ENCODE peak calls at places on chromosomes 12 and 14, in ten cellular contexts. Y is fibroblast of mammary gland, W is foreskin fibroblast, F is GM12864, K is upper lobe of right lung, O is kidney, A is astrocyte of the spinal cord, I is fibroblast of pulmonary artery, T is MCF 10A, N is cardiac fibroblast. H is an unnamed sample.

GRCh38 chr14:32564591-32564990 is 235.5 kb downstream of the AKAP6 start:
- DNase-seq in W (no peak), A (peak), T (no peak), K (no peak), Y (no peak), I (peak), F (no peak), O (no peak), N (peak), H (peak)

GRCh38 chr14:65560340-65561027 is 148.0 kb downstream of the FUT8 start:
- DNase-seq in W (no peak), O (no peak), T (no peak), N (no peak), I (no peak), K (no peak), F (no peak), Y (peak), A (peak), H (no peak)

GRCh38 chr12:1634590-1635191 is 5.7 kb downstream of the WNT5B start:
- DNase-seq in T (peak), K (peak), N (peak), Y (peak), W (peak), F (no peak), I (peak), A (peak), O (peak), H (peak)

GRCh38 chr14:31172084-31172483 is 35.5 kb downstream of the HECTD1 start:
- DNase-seq in Y (peak), O (no peak), A (no peak), T (no peak), N (peak), F (no peak), K (no peak), W (no peak), I (no peak), H (peak)

GRCh38 chr12:127230843-127231260 is 1036.1 kb upstream of the TMEM132C start:
- DNase-seq in W (peak), Y (peak), K (no peak), F (no peak), A (peak), T (peak), N (peak), I (peak), O (no peak), H (peak)

GRCh38 chr12:92602476-92602875 is 100.3 kb upstream of the PLEKHG7 start:
- DNase-seq in W (peak), K (no peak), I (peak), N (peak), O (no peak), F (no peak), Y (peak), T (peak), A (peak), H (peak)

GRCh38 chr14:54696998-54697397 is 130.1 kb downstream of the SAMD4A start:
- DNase-seq in I (no peak), F (no peak), N (no peak), W (no peak), Y (no peak), K (no peak), T (no peak), A (no peak), O (no peak), H (no peak)

GRCh38 chr14:50001999-50002925 is 109.4 kb downstream of the ARF6 start:
- DNase-seq in K (no peak), W (no peak), T (no peak), N (no peak), O (peak), F (peak), I (no peak), Y (no peak), A (no peak), H (no peak)

GRCh38 chr14:23638414-23639047 is 2.4 kb downstream of the DHRS2 start:
- DNase-seq in I (no peak), T (no peak), A (no peak), N (no peak), W (peak), Y (no peak), F (no peak), O (no peak), K (no peak), H (no peak)
- TF ChIP-seq CTCF in I (no peak), T (no peak), A (no peak), N (no peak), W (no peak), Y (no peak), F (no peak), O (no peak), K (no peak), H (no peak)

DNA sequence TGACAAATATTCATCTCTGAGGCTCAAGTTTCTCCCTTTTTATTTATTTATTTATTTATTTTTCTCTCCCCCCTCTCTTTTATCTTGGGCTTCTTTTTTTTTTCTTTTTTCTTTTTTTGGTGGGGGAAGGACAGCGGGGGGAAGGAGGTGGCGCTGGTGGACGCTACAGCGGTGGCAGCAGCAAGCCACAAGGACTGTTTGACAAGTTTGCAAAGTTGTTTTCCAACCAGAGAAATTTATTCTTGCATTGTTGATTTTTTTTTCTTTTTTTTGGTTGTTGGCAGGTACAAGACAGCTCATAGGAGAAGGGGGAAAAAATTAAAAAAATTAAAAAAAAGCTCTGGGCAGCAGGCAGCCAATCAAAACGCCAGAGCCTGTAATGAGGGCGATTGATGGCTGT is 36.4 kb downstream of the BCL11B start:
- DNase-seq in I (no peak), O (no peak), Y (no peak), N (no peak), T (no peak), F (no peak), K (no peak), W (no peak), A (no peak), H (no peak)
- TF ChIP-seq CTCF in I (no peak), O (no peak), Y (no peak), N (no peak), T (no peak), F (no peak), K (no peak), W (no peak), A (no peak), H (no peak)

DNA sequence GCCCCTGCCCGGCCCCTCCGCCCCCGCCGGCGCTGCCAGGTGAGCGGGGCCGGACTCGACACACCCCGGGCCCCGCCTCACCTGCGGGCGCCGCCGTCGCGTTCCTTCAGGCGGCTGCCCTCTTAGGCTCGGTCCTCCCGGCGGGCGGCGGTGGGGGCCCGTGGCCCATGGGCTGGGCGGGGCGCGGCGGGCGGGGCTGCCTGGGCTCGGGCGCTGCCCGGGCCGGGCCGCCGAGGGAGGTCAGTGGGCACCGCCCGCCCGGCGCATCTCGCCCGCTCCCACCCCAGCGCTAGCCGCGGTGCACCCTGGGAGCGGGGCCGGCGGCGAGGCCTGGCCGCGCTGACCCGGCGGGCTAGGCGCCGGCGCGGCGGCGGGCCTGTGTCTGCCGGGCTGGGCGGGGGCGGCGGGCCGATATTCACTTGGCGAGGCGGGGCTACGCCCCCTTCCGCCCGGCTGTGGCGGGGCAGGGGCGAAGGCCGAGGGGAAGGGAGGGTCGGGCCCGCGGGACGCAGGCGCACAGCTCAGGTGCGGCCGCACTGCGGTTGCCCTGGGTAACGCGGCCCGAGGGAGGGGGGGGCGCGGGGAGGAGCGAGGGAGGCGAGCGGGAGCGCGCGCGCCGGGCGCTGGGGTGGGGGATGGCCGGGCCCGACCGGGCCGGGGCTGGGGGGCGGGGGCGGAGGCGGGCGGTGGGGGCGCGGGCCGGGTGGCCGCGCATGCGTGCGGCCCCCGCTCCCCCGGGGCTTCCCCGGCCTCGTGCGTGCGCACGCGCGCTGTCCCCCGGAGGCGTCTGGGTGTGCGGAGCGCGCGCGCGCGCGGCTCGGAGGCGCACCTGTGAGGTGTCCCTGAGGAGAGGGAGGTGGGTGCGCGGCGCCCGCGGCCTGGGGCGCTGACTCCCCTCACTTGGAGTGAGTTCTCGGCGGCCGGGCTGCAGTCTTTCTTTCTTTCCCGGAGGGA is at the start of the genes CCDC92 and ZNF664:
- DNase-seq in F (peak), A (peak), I (peak), O (peak), T (peak), Y (peak), W (peak), N (peak), K (peak), H (peak)
- TF ChIP-seq CTCF in F (peak), A (peak), I (no peak), O (peak), T (peak), Y (no peak), W (no peak), N (no peak), K (no peak), H (peak)

DNA sequence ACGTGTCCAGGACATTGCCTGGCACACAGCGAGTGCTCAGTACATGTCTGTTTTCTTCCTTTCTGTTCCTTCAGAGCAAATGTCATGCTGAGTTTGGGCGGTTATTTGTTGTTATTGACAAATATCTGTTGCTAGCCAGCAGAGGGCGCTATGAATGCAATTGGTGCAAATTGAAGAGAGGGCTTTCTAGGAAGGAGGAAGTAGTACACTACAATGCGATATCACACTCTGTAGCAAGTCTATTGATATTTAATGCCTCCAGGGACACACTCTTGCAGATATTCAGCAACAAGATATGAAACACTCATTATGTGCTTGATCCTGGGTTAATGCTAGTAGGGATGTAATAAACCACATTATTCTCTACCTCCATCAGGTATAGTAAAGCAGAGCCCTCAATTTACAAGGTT is 267.3 kb upstream of the SRRM4 start:
- DNase-seq in N (no peak), O (no peak), K (no peak), F (peak), T (peak), I (no peak), W (no peak), Y (no peak), A (no peak), H (no peak)
- TF ChIP-seq CTCF in N (peak), O (peak), K (peak), F (peak), T (no peak), I (no peak), W (peak), Y (peak), A (no peak), H (peak)

H was measured in HFFc6.